ENCODE peak calls at places on chromosomes 1 and 21, in four cellular contexts. One of them, this sample, is unnamed. For H3K4me1, the result is how much of the 10 kb centered on the place peaks cover.

GRCh38 chr1:93531193-93531592 is 83.3 kb downstream of the FNBP1L start:
- DNase-seq in lower lobe of right lung: no peak
- DNase-seq in CD8-positive, alpha-beta memory T cell: no peak
- DNase-seq in breast epithelium: no peak
- DNase-seq in this sample: no peak

GRCh38 chr1:50423670-50424000 is 392 bp upstream of the DMRTA2 start:
- DNase-seq in CD8-positive, alpha-beta memory T cell: no peak
- DNase-seq in breast epithelium: no peak
- DNase-seq in lower lobe of right lung: peak
- DNase-seq in this sample: no peak

GRCh38 chr1:40782371-40782956 is 1.1 kb upstream of the KCNQ4 start:
- DNase-seq in breast epithelium: peak
- DNase-seq in lower lobe of right lung: no peak
- DNase-seq in CD8-positive, alpha-beta memory T cell: no peak
- DNase-seq in this sample: no peak

GRCh38 chr1:22792396-22793171 is 81.9 kb downstream of the EPHB2 start:
- DNase-seq in lower lobe of right lung: no peak
- DNase-seq in CD8-positive, alpha-beta memory T cell: no peak
- DNase-seq in breast epithelium: no peak
- DNase-seq in this sample: no peak

GRCh38 chr1:41155105-41155504 is 87.0 kb downstream of the SCMH1 start:
- DNase-seq in lower lobe of right lung: no peak
- DNase-seq in breast epithelium: no peak
- DNase-seq in CD8-positive, alpha-beta memory T cell: no peak
- DNase-seq in this sample: no peak

GRCh38 chr1:199194862-199195261 is 556.0 kb downstream of the PTPRC start:
- DNase-seq in lower lobe of right lung: no peak
- DNase-seq in breast epithelium: no peak
- DNase-seq in CD8-positive, alpha-beta memory T cell: no peak
- DNase-seq in this sample: no peak

GRCh38 chr1:88276158-88276557 is 407.9 kb upstream of the PKN2 start:
- DNase-seq in breast epithelium: no peak
- DNase-seq in CD8-positive, alpha-beta memory T cell: no peak
- DNase-seq in lower lobe of right lung: no peak
- DNase-seq in this sample: no peak

GRCh38 chr1:111082421-111083192 is 57.3 kb downstream of the DRAM2 start:
- DNase-seq in breast epithelium: no peak
- DNase-seq in lower lobe of right lung: no peak
- DNase-seq in CD8-positive, alpha-beta memory T cell: no peak
- DNase-seq in this sample: no peak

GRCh38 chr1:41919764-41920397 is 1.2 kb upstream of the HIVEP3 start:
- DNase-seq in lower lobe of right lung: peak
- DNase-seq in breast epithelium: no peak
- DNase-seq in CD8-positive, alpha-beta memory T cell: peak
- DNase-seq in this sample: peak

GRCh38 chr21:33393348-33393747 is 9.9 kb upstream of the IFNGR2 start:
- DNase-seq in breast epithelium: no peak
- DNase-seq in lower lobe of right lung: no peak
- DNase-seq in CD8-positive, alpha-beta memory T cell: no peak
- DNase-seq in this sample: no peak

GRCh38 chr21:42105916-42106315 is 34.8 kb downstream of the UMODL1 start:
- DNase-seq in breast epithelium: no peak
- DNase-seq in CD8-positive, alpha-beta memory T cell: no peak
- DNase-seq in lower lobe of right lung: no peak
- DNase-seq in this sample: no peak

GRCh38 chr21:45515241-45516061 is 26.8 kb downstream of the SLC19A1 start:
- DNase-seq in lower lobe of right lung: peak
- DNase-seq in CD8-positive, alpha-beta memory T cell: no peak
- DNase-seq in breast epithelium: no peak
- DNase-seq in this sample: no peak

GRCh38 chr1:54542120-54542961 is 5.7 kb upstream of the ACOT11 start:
- DNase-seq in breast epithelium: no peak
- DNase-seq in CD8-positive, alpha-beta memory T cell: peak
- DNase-seq in lower lobe of right lung: peak
- DNase-seq in this sample: peak

GRCh38 chr1:201870397-201870796 is 18.3 kb upstream of the SHISA4 start:
- DNase-seq in CD8-positive, alpha-beta memory T cell: no peak
- DNase-seq in breast epithelium: no peak
- DNase-seq in lower lobe of right lung: no peak
- DNase-seq in this sample: no peak

GRCh38 chr1:210185063-210185462 is 47.5 kb upstream of the SERTAD4 start:
- DNase-seq in breast epithelium: no peak
- DNase-seq in lower lobe of right lung: no peak
- DNase-seq in CD8-positive, alpha-beta memory T cell: no peak
- DNase-seq in this sample: no peak
- H3K4me1 ChIP-seq in breast epithelium: under half
- H3K4me1 ChIP-seq in lower lobe of right lung: under half
- H3K4me1 ChIP-seq in CD8-positive, alpha-beta memory T cell: under half
- H3K4me1 ChIP-seq in this sample: under half

GRCh38 chr1:1306070-1306660 is 1.6 kb downstream of the ACAP3 start:
- DNase-seq in CD8-positive, alpha-beta memory T cell: no peak
- DNase-seq in lower lobe of right lung: no peak
- DNase-seq in breast epithelium: no peak
- DNase-seq in this sample: no peak
- H3K27ac ChIP-seq in CD8-positive, alpha-beta memory T cell: peak
- H3K27ac ChIP-seq in lower lobe of right lung: peak
- H3K27ac ChIP-seq in breast epithelium: peak
- H3K27ac ChIP-seq in this sample: peak

GRCh38 chr1:47187926-47188250 is 1.9 kb downstream of the PDZK1IP1 start:
- DNase-seq in lower lobe of right lung: no peak
- DNase-seq in CD8-positive, alpha-beta memory T cell: no peak
- DNase-seq in breast epithelium: no peak
- DNase-seq in this sample: no peak

GRCh38 chr1:47190807-47191206 is 971 bp upstream of the PDZK1IP1 start:
- DNase-seq in CD8-positive, alpha-beta memory T cell: no peak
- DNase-seq in breast epithelium: peak
- DNase-seq in lower lobe of right lung: no peak
- DNase-seq in this sample: no peak

GRCh38 chr1:47188901-47189785 is 693 bp downstream of the PDZK1IP1 start:
- DNase-seq in CD8-positive, alpha-beta memory T cell: no peak
- DNase-seq in lower lobe of right lung: no peak
- DNase-seq in breast epithelium: peak
- DNase-seq in this sample: no peak

GRCh38 chr1:47191940-47192457 is 2.2 kb upstream of the PDZK1IP1 start:
- DNase-seq in lower lobe of right lung: no peak
- DNase-seq in breast epithelium: no peak
- DNase-seq in CD8-positive, alpha-beta memory T cell: no peak
- DNase-seq in this sample: no peak

DNA sequence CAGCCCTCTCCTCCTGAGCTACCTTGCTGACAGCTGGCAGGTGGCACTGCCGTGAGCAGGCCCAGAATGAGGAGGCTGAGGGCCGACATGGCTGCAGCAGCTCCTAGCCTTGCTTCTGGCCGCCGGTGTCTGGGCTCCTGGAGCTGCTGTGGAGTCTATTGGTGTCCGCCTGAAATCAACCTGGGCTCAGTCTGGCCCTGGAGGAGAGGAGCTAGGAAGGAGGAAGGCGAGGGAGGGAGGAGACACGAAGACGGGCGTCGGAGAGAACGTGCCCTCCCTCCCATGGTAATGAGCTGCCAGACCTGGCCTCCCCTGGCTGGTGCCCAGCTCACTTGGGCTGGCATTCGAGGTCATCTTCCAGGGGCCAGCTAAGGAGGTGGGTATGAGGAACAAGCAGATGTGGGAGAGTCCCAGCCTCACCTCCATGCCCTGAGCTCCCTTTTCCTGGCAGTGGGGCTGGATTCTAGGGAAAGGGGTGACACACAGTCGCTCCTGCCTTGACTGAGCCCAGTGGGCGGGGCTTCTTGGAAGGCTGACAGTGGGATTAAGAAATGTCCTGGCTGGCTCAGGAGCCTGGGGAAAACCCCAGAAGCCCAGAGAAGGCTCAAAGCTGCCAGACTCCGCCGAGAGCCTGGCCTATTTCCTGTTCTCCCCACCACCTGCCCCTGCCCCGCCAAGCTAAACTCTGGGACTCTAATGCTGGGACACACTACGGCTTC is at the start of gene PDZK1IP1:
- DNase-seq in CD8-positive, alpha-beta memory T cell: no peak
- DNase-seq in lower lobe of right lung: peak
- DNase-seq in breast epithelium: peak
- DNase-seq in this sample: no peak
- H3K4me3 ChIP-seq in CD8-positive, alpha-beta memory T cell: no peak
- H3K4me3 ChIP-seq in lower lobe of right lung: peak
- H3K4me3 ChIP-seq in breast epithelium: no peak
- H3K4me3 ChIP-seq in this sample: no peak

GRCh38 chr1:26350701-26351590 is 3.0 kb downstream of the CRYBG2 start:
- DNase-seq in lower lobe of right lung: no peak
- DNase-seq in breast epithelium: no peak
- DNase-seq in CD8-positive, alpha-beta memory T cell: no peak
- DNase-seq in this sample: no peak
- H3K4me1 ChIP-seq in lower lobe of right lung: under half
- H3K4me1 ChIP-seq in breast epithelium: under half
- H3K4me1 ChIP-seq in CD8-positive, alpha-beta memory T cell: under half
- H3K4me1 ChIP-seq in this sample: under half

DNA sequence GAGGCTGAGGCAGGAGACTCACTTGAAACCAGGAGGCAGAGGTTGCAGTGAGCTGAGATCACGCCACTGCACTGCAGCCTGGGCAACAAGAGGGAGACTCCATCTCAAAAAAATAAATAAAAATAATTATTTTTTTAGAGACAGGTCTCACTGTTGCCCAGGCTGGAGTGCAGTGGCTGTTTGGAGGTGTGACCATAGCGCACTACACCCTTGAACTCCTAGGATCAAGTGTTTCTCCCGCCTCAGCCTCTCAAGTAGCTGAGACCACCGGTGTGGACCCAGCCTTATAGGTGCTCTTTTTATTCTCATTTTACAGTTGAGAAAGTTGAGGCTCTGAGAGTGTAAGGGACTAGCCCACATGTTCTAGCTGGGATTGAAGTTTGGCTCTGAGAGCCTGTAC is 15.6 kb upstream of the GRHL3 start:
- DNase-seq in lower lobe of right lung: no peak
- DNase-seq in breast epithelium: no peak
- DNase-seq in CD8-positive, alpha-beta memory T cell: no peak
- DNase-seq in this sample: no peak
- H3K27ac ChIP-seq in lower lobe of right lung: no peak
- H3K27ac ChIP-seq in breast epithelium: no peak
- H3K27ac ChIP-seq in CD8-positive, alpha-beta memory T cell: no peak
- H3K27ac ChIP-seq in this sample: no peak

GRCh38 chr1:26165126-26165892 is 3.5 kb downstream of the C1orf232 start:
- DNase-seq in CD8-positive, alpha-beta memory T cell: no peak
- DNase-seq in lower lobe of right lung: no peak
- DNase-seq in breast epithelium: no peak
- DNase-seq in this sample: no peak
- H3K4me3 ChIP-seq in CD8-positive, alpha-beta memory T cell: no peak
- H3K4me3 ChIP-seq in lower lobe of right lung: no peak
- H3K4me3 ChIP-seq in breast epithelium: no peak
- H3K4me3 ChIP-seq in this sample: no peak